ENCODE peak calls at places on chromosomes 3 and 15, in seven cellular contexts. X, B, C, N, L, Y and U are unnamed samples.

GRCh38 chr3:194255252-194256039 is 95.7 kb downstream of the CPN2 start:
- DNase-seq in C (no peak), L (peak; percentile 62), B (peak; percentile 39), Y (peak; percentile 83), N (peak; percentile 76), X (peak; percentile 88), U (peak; percentile 98)

GRCh38 chr3:119582178-119582577 is 2.9 kb downstream of the ADPRH start:
- DNase-seq in Y (no peak), C (no peak), B (no peak), X (no peak), L (no peak), N (no peak), U (no peak)

GRCh38 chr3:143811602-143812001 is 36.7 kb downstream of the SLC9A9 start:
- DNase-seq in B (peak; percentile 26), L (no peak), N (peak; percentile 61), C (peak; percentile 41), Y (peak; percentile 82), X (no peak), U (no peak)

GRCh38 chr3:69767571-69767970 is 28.3 kb downstream of the MITF start:
- DNase-seq in B (peak; percentile 26), X (peak; percentile 81), N (no peak), Y (peak; percentile 91), L (no peak), C (peak; percentile 66), U (no peak)

GRCh38 chr3:186759231-186759930 is 24.0 kb upstream of the EIF4A2 start:
- DNase-seq in X (no peak), Y (no peak), B (no peak), C (no peak), L (no peak), N (no peak), U (no peak)

GRCh38 chr3:155743616-155744015 is 1.3 kb downstream of the PLCH1 start:
- DNase-seq in B (no peak), L (no peak), C (no peak), Y (no peak), N (no peak), X (no peak), U (no peak)

GRCh38 chr15:77426871-77427270 is 6.2 kb downstream of the HMG20A start:
- DNase-seq in L (no peak), Y (no peak), B (no peak), X (no peak), N (no peak), C (no peak), U (no peak)

GRCh38 chr3:147394168-147394941 is 12.0 kb downstream of the ZIC4 start:
- DNase-seq in X (no peak), L (no peak), B (no peak), N (no peak), C (no peak), Y (no peak), U (no peak)

GRCh38 chr3:121885386-121885785 is 8.8 kb upstream of the SLC15A2 start:
- DNase-seq in X (no peak), N (no peak), C (no peak), Y (no peak), L (no peak), B (no peak), U (no peak)

GRCh38 chr3:178482981-178483380 is 53.3 kb upstream of the KCNMB2 start:
- DNase-seq in X (no peak), B (no peak), L (no peak), C (no peak), Y (no peak), N (no peak), U (no peak)

GRCh38 chr3:138186803-138187295 is 252 bp upstream of the ARMC8 start:
- DNase-seq in B (peak; percentile 94), L (peak; percentile 94), N (peak; percentile 95), X (peak; percentile 93), C (peak; percentile 90), Y (peak; percentile 96), U (peak; percentile 96)

GRCh38 chr15:45168286-45168685 is 19.5 kb downstream of the SHF start:
- DNase-seq in Y (no peak), X (no peak), C (no peak), L (no peak), N (no peak), B (no peak), U (peak; percentile 29)

GRCh38 chr15:45165536-45165935 is 22.2 kb downstream of the SHF start:
- DNase-seq in N (no peak), C (no peak), L (no peak), Y (no peak), X (no peak), B (no peak), U (no peak)

GRCh38 chr15:45167631-45168205 is 20.0 kb downstream of the SHF start:
- DNase-seq in X (no peak), N (no peak), L (no peak), B (no peak), Y (no peak), C (no peak), U (no peak)

GRCh38 chr15:45168751-45169551 is 18.8 kb downstream of the SHF start:
- DNase-seq in B (no peak), Y (no peak), C (no peak), N (no peak), L (no peak), X (no peak), U (peak; percentile 81)

GRCh38 chr15:45166792-45167630 is 20.8 kb downstream of the SHF start:
- DNase-seq in B (peak; percentile 89), L (peak; percentile 90), N (peak; percentile 95), C (peak; percentile 89), X (peak; percentile 95), Y (peak; percentile 95), U (peak; percentile 86)
- TF ChIP-seq POLR2A in B (peak; percentile 67), L (peak; percentile 77), N (no peak), C (no peak), X (peak; percentile 5), Y (no peak), U (peak; percentile 35)

GRCh38 chr3:190545260-190545659 is 31.4 kb downstream of the IL1RAP start:
- DNase-seq in B (no peak), L (no peak), Y (no peak), X (no peak), N (no peak), C (no peak), U (no peak)

GRCh38 chr3:190552021-190552420 is 38.1 kb downstream of the IL1RAP start:
- DNase-seq in L (no peak), Y (no peak), N (no peak), C (no peak), X (no peak), B (no peak), U (no peak)

GRCh38 chr3:190546881-190547510 is 33.1 kb downstream of the IL1RAP start:
- DNase-seq in B (no peak), C (no peak), N (no peak), L (no peak), X (no peak), Y (no peak), U (peak; percentile 72)

GRCh38 chr3:190543656-190544055 is 29.8 kb downstream of the IL1RAP start:
- DNase-seq in Y (no peak), C (no peak), B (no peak), X (no peak), N (no peak), L (no peak), U (no peak)

DNA sequence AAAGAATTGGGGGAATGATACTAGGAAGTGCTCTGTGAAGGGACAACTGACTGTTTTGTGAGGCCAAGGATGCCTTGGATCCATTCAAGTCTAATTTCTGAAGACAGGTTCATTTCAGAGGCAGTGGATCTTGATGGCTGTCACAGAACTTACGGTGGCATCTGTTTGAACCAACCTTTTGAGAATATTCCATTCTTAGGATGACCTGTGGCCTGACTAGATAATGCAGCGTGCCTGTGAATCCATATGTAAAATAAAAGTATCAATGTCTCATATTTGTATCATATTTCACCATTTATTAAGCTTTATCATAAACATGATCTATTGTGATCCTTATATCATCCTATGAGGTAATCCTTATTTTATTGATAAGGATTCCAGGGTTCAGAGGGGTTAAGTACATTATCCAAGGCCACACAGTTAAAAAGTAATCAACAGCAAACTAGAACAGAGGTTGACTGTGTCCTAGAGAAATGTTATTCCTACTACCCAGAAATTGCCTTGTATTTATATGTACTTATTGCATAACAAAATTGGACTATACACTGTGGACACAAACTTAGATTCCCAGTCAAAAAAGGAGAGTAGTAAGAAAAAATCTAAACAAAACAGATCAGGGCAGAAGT is 34.3 kb downstream of the IL1RAP start:
- DNase-seq in B (no peak), X (no peak), C (no peak), Y (no peak), L (no peak), N (no peak), U (no peak)
- TF ChIP-seq POLR2A in B (no peak), X (no peak), C (no peak), Y (no peak), L (no peak), N (no peak), U (no peak)

DNA sequence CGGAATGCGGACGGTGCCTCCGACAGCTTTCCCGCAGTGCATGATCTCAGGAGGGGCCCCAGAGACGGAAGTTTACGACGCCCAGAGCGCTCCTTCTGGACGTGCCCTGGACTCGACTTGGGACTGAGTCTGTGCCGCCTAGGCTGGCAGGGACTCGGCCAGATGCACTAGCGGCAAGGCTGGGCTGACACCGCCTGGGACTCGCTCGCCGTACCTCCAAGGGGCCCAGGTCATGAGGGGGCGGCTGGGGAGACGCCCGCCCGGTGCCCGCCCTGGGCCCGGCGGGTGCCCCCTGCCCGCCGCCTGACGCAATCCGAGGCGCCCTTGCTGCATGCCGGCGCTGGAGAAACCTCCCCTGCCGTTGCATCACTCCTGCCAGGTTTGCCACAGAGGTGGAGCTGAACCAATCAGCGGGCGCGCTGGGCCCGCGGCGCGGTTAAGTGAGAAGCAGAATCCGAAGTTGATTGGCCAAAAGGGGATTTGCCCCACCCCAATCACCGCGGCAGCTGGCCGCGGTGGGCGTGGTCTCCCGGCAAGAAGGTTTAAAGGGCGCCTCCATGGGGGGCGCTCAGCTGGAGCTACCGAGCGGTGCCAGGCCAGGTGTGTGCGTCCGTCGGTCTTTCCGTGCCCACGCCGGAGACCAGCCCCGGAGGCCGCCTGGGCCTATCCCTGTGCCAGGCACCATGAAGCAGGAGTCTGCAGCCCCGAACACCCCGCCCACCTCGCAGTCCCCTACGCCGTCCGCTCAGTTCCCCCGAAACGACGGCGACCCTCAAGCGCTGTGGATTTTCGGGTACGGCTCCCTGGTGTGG is at the start of gene CHAC1:
- DNase-seq in L (peak; percentile 98), Y (peak; percentile 97), N (peak; percentile 98), X (peak; percentile 95), B (peak; percentile 97), C (peak; percentile 86), U (peak; percentile 98)
- TF ChIP-seq POLR2A in L (peak; percentile 84), Y (peak; percentile 47), N (peak; percentile 75), X (no peak), B (peak; percentile 87), C (no peak), U (peak; percentile 95)

DNA sequence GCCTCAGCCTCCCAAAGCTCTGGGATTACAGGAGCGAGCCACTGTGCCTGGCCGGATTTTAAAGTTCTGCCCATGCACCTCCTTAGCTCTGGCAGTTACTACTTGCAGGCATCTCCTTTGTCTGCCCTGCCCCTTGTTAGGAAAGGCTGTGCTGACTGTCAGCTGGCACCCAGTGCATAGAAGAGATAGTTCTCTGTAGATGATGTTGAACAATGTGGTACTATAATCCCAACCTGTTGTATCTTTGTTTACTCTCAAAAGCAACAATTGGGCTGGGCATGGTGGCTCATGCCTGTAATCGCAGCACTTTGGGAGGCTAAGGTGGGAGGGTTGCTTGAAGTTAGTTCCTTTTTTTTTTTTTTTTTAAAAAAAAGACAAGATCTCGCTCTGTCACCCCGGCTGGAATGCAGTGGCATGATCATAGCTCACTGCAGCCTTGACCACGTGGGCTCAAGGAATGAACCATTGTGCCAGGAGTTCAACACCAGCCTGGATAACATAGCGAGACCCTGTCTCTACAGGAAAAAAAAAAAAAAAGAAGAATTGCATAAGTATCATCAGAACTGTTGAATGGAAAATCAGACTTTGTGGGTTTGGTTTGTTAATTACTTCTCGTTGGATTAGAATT is 30.6 kb downstream of the FLNB start:
- DNase-seq in X (no peak), B (no peak), Y (peak; percentile 42), C (no peak), N (no peak), L (no peak), U (peak; percentile 47)
- TF ChIP-seq POLR2A in X (no peak), B (no peak), Y (no peak), C (no peak), N (no peak), L (no peak), U (no peak)